ENCODE peak calls at places on chromosomes 4 and X, in eight cellular contexts. One of them, this sample, is unnamed. For H3K4me1, the result is how much of the 10 kb centered on the place peaks cover.

GRCh38 chrX:25049347-25049746 is 33.6 kb upstream of the ARX start:
- DNase-seq in endothelial cell of umbilical vein: no peak
- DNase-seq in GM23338: no peak
- DNase-seq in PC-9: no peak
- DNase-seq in cardiac muscle cell: peak
- DNase-seq in heart left ventricle: no peak
- DNase-seq in body of pancreas: no peak
- DNase-seq in mammary epithelial cell: peak
- DNase-seq in this sample: no peak

GRCh38 chrX:47571215-47571614 is 10.2 kb downstream of the ARAF start:
- DNase-seq in endothelial cell of umbilical vein: no peak
- DNase-seq in GM23338: no peak
- DNase-seq in PC-9: no peak
- DNase-seq in cardiac muscle cell: no peak
- DNase-seq in heart left ventricle: no peak
- DNase-seq in body of pancreas: no peak
- DNase-seq in mammary epithelial cell: no peak
- DNase-seq in this sample: no peak

GRCh38 chrX:43589735-43590515 is 66.2 kb upstream of the MAOA start:
- DNase-seq in endothelial cell of umbilical vein: no peak
- DNase-seq in GM23338: no peak
- DNase-seq in PC-9: peak
- DNase-seq in cardiac muscle cell: peak
- DNase-seq in heart left ventricle: no peak
- DNase-seq in body of pancreas: peak
- DNase-seq in mammary epithelial cell: peak
- DNase-seq in this sample: no peak

GRCh38 chrX:118802857-118803256 is 20.8 kb upstream of the ZCCHC12 start:
- DNase-seq in endothelial cell of umbilical vein: peak
- DNase-seq in GM23338: no peak
- DNase-seq in PC-9: no peak
- DNase-seq in cardiac muscle cell: peak
- DNase-seq in heart left ventricle: peak
- DNase-seq in body of pancreas: peak
- DNase-seq in mammary epithelial cell: no peak
- DNase-seq in this sample: no peak

GRCh38 chrX:11787564-11787963 is 29.5 kb downstream of the MSL3 start:
- DNase-seq in endothelial cell of umbilical vein: peak
- DNase-seq in GM23338: peak
- DNase-seq in PC-9: no peak
- DNase-seq in cardiac muscle cell: peak
- DNase-seq in heart left ventricle: peak
- DNase-seq in body of pancreas: peak
- DNase-seq in mammary epithelial cell: no peak
- DNase-seq in this sample: peak

GRCh38 chrX:44228621-44229020 is 114.9 kb downstream of the EFHC2 start:
- DNase-seq in endothelial cell of umbilical vein: no peak
- DNase-seq in GM23338: no peak
- DNase-seq in PC-9: no peak
- DNase-seq in cardiac muscle cell: no peak
- DNase-seq in heart left ventricle: no peak
- DNase-seq in body of pancreas: no peak
- DNase-seq in mammary epithelial cell: no peak
- DNase-seq in this sample: no peak

GRCh38 chr4:84578540-84579409 is 4.2 kb upstream of the CDS1 start:
- DNase-seq in endothelial cell of umbilical vein: peak
- DNase-seq in GM23338: peak
- DNase-seq in PC-9: no peak
- DNase-seq in cardiac muscle cell: peak
- DNase-seq in heart left ventricle: peak
- DNase-seq in body of pancreas: peak
- DNase-seq in mammary epithelial cell: peak
- DNase-seq in this sample: no peak

GRCh38 chr4:174193438-174194015 is 89.9 kb downstream of the FBXO8 start:
- DNase-seq in endothelial cell of umbilical vein: no peak
- DNase-seq in GM23338: no peak
- DNase-seq in PC-9: no peak
- DNase-seq in cardiac muscle cell: no peak
- DNase-seq in heart left ventricle: no peak
- DNase-seq in body of pancreas: no peak
- DNase-seq in mammary epithelial cell: no peak
- DNase-seq in this sample: no peak

GRCh38 chr4:78552398-78553396 is 1.1 kb downstream of the ANXA3 start:
- DNase-seq in endothelial cell of umbilical vein: peak
- DNase-seq in GM23338: peak
- DNase-seq in PC-9: peak
- DNase-seq in cardiac muscle cell: peak
- DNase-seq in heart left ventricle: no peak
- DNase-seq in body of pancreas: no peak
- DNase-seq in mammary epithelial cell: peak
- DNase-seq in this sample: peak

GRCh38 chr4:159010563-159011260 is 92.2 kb upstream of the RAPGEF2 start:
- DNase-seq in endothelial cell of umbilical vein: no peak
- DNase-seq in GM23338: no peak
- DNase-seq in PC-9: peak
- DNase-seq in cardiac muscle cell: peak
- DNase-seq in heart left ventricle: peak
- DNase-seq in body of pancreas: peak
- DNase-seq in mammary epithelial cell: peak
- DNase-seq in this sample: peak

GRCh38 chr4:145278341-145279121 is 98.1 kb upstream of the OTUD4 start:
- DNase-seq in endothelial cell of umbilical vein: peak
- DNase-seq in GM23338: no peak
- DNase-seq in PC-9: no peak
- DNase-seq in cardiac muscle cell: peak
- DNase-seq in heart left ventricle: no peak
- DNase-seq in body of pancreas: no peak
- DNase-seq in mammary epithelial cell: peak
- DNase-seq in this sample: no peak

GRCh38 chr4:174714393-174715211 is 114.4 kb downstream of the GLRA3 start:
- DNase-seq in endothelial cell of umbilical vein: peak
- DNase-seq in GM23338: peak
- DNase-seq in PC-9: peak
- DNase-seq in cardiac muscle cell: peak
- DNase-seq in heart left ventricle: peak
- DNase-seq in body of pancreas: peak
- DNase-seq in mammary epithelial cell: peak
- DNase-seq in this sample: no peak

GRCh38 chr4:10454726-10455125 is 2.5 kb downstream of the ZNF518B start:
- DNase-seq in endothelial cell of umbilical vein: no peak
- DNase-seq in GM23338: no peak
- DNase-seq in PC-9: no peak
- DNase-seq in cardiac muscle cell: no peak
- DNase-seq in heart left ventricle: no peak
- DNase-seq in body of pancreas: no peak
- DNase-seq in mammary epithelial cell: no peak
- DNase-seq in this sample: no peak

GRCh38 chr4:163137581-163137980 is 29.1 kb downstream of the NAF1 start:
- DNase-seq in endothelial cell of umbilical vein: peak
- DNase-seq in GM23338: no peak
- DNase-seq in PC-9: no peak
- DNase-seq in cardiac muscle cell: no peak
- DNase-seq in heart left ventricle: no peak
- DNase-seq in body of pancreas: no peak
- DNase-seq in mammary epithelial cell: no peak
- DNase-seq in this sample: no peak

GRCh38 chr4:126737899-126738526 is 894.7 kb upstream of the INTU start:
- DNase-seq in endothelial cell of umbilical vein: peak
- DNase-seq in GM23338: no peak
- DNase-seq in PC-9: no peak
- DNase-seq in cardiac muscle cell: no peak
- DNase-seq in heart left ventricle: no peak
- DNase-seq in body of pancreas: no peak
- DNase-seq in mammary epithelial cell: no peak
- DNase-seq in this sample: no peak

GRCh38 chr4:19512086-19512485 is 739.6 kb upstream of the SLIT2 start:
- DNase-seq in endothelial cell of umbilical vein: no peak
- DNase-seq in GM23338: no peak
- DNase-seq in PC-9: no peak
- DNase-seq in cardiac muscle cell: no peak
- DNase-seq in heart left ventricle: no peak
- DNase-seq in body of pancreas: no peak
- DNase-seq in mammary epithelial cell: no peak
- DNase-seq in this sample: no peak

GRCh38 chr4:55939437-55939836 is 9.3 kb upstream of the CEP135 start:
- DNase-seq in endothelial cell of umbilical vein: no peak
- DNase-seq in GM23338: no peak
- DNase-seq in PC-9: no peak
- DNase-seq in cardiac muscle cell: no peak
- DNase-seq in heart left ventricle: no peak
- DNase-seq in body of pancreas: no peak
- DNase-seq in mammary epithelial cell: no peak
- DNase-seq in this sample: no peak

GRCh38 chr4:112210777-112211176 is 20.8 kb upstream of the AP1AR start:
- DNase-seq in endothelial cell of umbilical vein: no peak
- DNase-seq in GM23338: no peak
- DNase-seq in PC-9: no peak
- DNase-seq in cardiac muscle cell: peak
- DNase-seq in heart left ventricle: no peak
- DNase-seq in body of pancreas: no peak
- DNase-seq in mammary epithelial cell: no peak
- DNase-seq in this sample: no peak

GRCh38 chr4:78542373-78542772 is 9.2 kb upstream of the ANXA3 start:
- DNase-seq in endothelial cell of umbilical vein: no peak
- DNase-seq in GM23338: no peak
- DNase-seq in PC-9: peak
- DNase-seq in cardiac muscle cell: peak
- DNase-seq in heart left ventricle: no peak
- DNase-seq in body of pancreas: no peak
- DNase-seq in mammary epithelial cell: peak
- DNase-seq in this sample: no peak

GRCh38 chrX:130705591-130705990 is 197.4 kb downstream of the ENOX2 start:
- DNase-seq in endothelial cell of umbilical vein: no peak
- DNase-seq in GM23338: no peak
- DNase-seq in PC-9: no peak
- DNase-seq in cardiac muscle cell: no peak
- DNase-seq in heart left ventricle: no peak
- DNase-seq in body of pancreas: no peak
- DNase-seq in mammary epithelial cell: no peak
- DNase-seq in this sample: no peak

GRCh38 chrX:18449271-18449670 is 23.9 kb downstream of the CDKL5 start:
- DNase-seq in endothelial cell of umbilical vein: no peak
- DNase-seq in GM23338: no peak
- DNase-seq in PC-9: no peak
- DNase-seq in cardiac muscle cell: no peak
- DNase-seq in heart left ventricle: no peak
- DNase-seq in body of pancreas: no peak
- DNase-seq in mammary epithelial cell: no peak
- DNase-seq in this sample: no peak

DNA sequence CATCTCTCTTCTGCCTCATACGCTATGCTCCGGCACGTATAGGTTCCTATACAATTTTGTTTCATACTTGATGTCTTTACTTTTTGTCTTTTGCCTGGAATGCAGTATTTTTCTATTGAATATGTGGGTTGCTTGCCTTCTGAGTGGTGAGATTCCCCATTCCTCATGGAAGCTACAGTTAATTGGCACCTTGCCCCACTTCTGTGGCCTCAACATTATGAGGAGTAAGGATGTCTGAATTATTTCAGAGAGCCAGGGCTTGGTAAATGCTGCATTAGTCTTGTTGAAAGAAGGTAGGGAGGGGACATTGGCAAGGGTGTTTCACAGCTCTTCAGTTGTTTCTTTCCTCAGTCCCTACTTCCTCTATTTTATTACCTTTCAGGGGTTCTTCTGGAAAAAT is 23.0 kb downstream of the CDKL5 start:
- DNase-seq in endothelial cell of umbilical vein: no peak
- DNase-seq in GM23338: no peak
- DNase-seq in PC-9: no peak
- DNase-seq in cardiac muscle cell: peak
- DNase-seq in heart left ventricle: no peak
- DNase-seq in body of pancreas: no peak
- DNase-seq in mammary epithelial cell: no peak
- DNase-seq in this sample: no peak
- H3K4me1 ChIP-seq in endothelial cell of umbilical vein: under half
- H3K4me1 ChIP-seq in GM23338: under half
- H3K4me1 ChIP-seq in PC-9: under half
- H3K4me1 ChIP-seq in cardiac muscle cell: under half
- H3K4me1 ChIP-seq in heart left ventricle: under half
- H3K4me1 ChIP-seq in body of pancreas: under half
- H3K4me1 ChIP-seq in mammary epithelial cell: under half
- H3K4me1 ChIP-seq in this sample: under half

GRCh38 chr4:127985989-127986388 is 20.8 kb downstream of the ABHD18 start:
- DNase-seq in endothelial cell of umbilical vein: no peak
- DNase-seq in GM23338: no peak
- DNase-seq in PC-9: no peak
- DNase-seq in cardiac muscle cell: no peak
- DNase-seq in heart left ventricle: no peak
- DNase-seq in body of pancreas: no peak
- DNase-seq in mammary epithelial cell: no peak
- DNase-seq in this sample: no peak
- TF ChIP-seq CTCF in endothelial cell of umbilical vein: no peak
- TF ChIP-seq CTCF in GM23338: no peak
- TF ChIP-seq CTCF in PC-9: no peak
- TF ChIP-seq CTCF in cardiac muscle cell: no peak
- TF ChIP-seq CTCF in heart left ventricle: no peak
- TF ChIP-seq CTCF in body of pancreas: no peak
- TF ChIP-seq CTCF in mammary epithelial cell: no peak
- TF ChIP-seq CTCF in this sample: no peak

GRCh38 chr4:8534601-8535000 is 45.6 kb upstream of the GPR78 start:
- DNase-seq in endothelial cell of umbilical vein: peak
- DNase-seq in GM23338: peak
- DNase-seq in PC-9: peak
- DNase-seq in cardiac muscle cell: no peak
- DNase-seq in heart left ventricle: no peak
- DNase-seq in body of pancreas: no peak
- DNase-seq in mammary epithelial cell: no peak
- DNase-seq in this sample: no peak
- H3K4me3 ChIP-seq in endothelial cell of umbilical vein: no peak
- H3K4me3 ChIP-seq in GM23338: no peak
- H3K4me3 ChIP-seq in PC-9: peak
- H3K4me3 ChIP-seq in cardiac muscle cell: no peak
- H3K4me3 ChIP-seq in heart left ventricle: no peak
- H3K4me3 ChIP-seq in body of pancreas: no peak
- H3K4me3 ChIP-seq in mammary epithelial cell: no peak
- H3K4me3 ChIP-seq in this sample: no peak

GRCh38 chr4:149793459-149793858 is 22.2 kb downstream of the IQCM start:
- DNase-seq in endothelial cell of umbilical vein: no peak
- DNase-seq in GM23338: no peak
- DNase-seq in PC-9: no peak
- DNase-seq in cardiac muscle cell: no peak
- DNase-seq in heart left ventricle: no peak
- DNase-seq in body of pancreas: no peak
- DNase-seq in mammary epithelial cell: peak
- DNase-seq in this sample: no peak

GRCh38 chr4:149791836-149792235 is 23.8 kb downstream of the IQCM start:
- DNase-seq in endothelial cell of umbilical vein: no peak
- DNase-seq in GM23338: no peak
- DNase-seq in PC-9: no peak
- DNase-seq in cardiac muscle cell: peak
- DNase-seq in heart left ventricle: no peak
- DNase-seq in body of pancreas: no peak
- DNase-seq in mammary epithelial cell: no peak
- DNase-seq in this sample: no peak

GRCh38 chr4:149801416-149801815 is 14.2 kb downstream of the IQCM start:
- DNase-seq in endothelial cell of umbilical vein: no peak
- DNase-seq in GM23338: no peak
- DNase-seq in PC-9: no peak
- DNase-seq in cardiac muscle cell: no peak
- DNase-seq in heart left ventricle: no peak
- DNase-seq in body of pancreas: no peak
- DNase-seq in mammary epithelial cell: no peak
- DNase-seq in this sample: no peak

GRCh38 chr4:149795256-149795655 is 20.4 kb downstream of the IQCM start:
- DNase-seq in endothelial cell of umbilical vein: no peak
- DNase-seq in GM23338: no peak
- DNase-seq in PC-9: no peak
- DNase-seq in cardiac muscle cell: no peak
- DNase-seq in heart left ventricle: peak
- DNase-seq in body of pancreas: no peak
- DNase-seq in mammary epithelial cell: no peak
- DNase-seq in this sample: no peak

GRCh38 chr4:149796381-149796780 is 19.3 kb downstream of the IQCM start:
- DNase-seq in endothelial cell of umbilical vein: no peak
- DNase-seq in GM23338: no peak
- DNase-seq in PC-9: no peak
- DNase-seq in cardiac muscle cell: no peak
- DNase-seq in heart left ventricle: no peak
- DNase-seq in body of pancreas: no peak
- DNase-seq in mammary epithelial cell: peak
- DNase-seq in this sample: no peak
- H3K4me1 ChIP-seq in endothelial cell of umbilical vein: under half
- H3K4me1 ChIP-seq in GM23338: under half
- H3K4me1 ChIP-seq in PC-9: under half
- H3K4me1 ChIP-seq in cardiac muscle cell: under half
- H3K4me1 ChIP-seq in heart left ventricle: under half
- H3K4me1 ChIP-seq in body of pancreas: under half
- H3K4me1 ChIP-seq in mammary epithelial cell: under half
- H3K4me1 ChIP-seq in this sample: under half

This sample was measured in lower lobe of right lung.